ENCODE peak calls at places on chromosomes 12 and 14, in five cellular contexts. O is mammary epithelial cell, Z is AG04450, X is left ventricle myocardium inferior, N is astrocyte of the cerebellum. M is an unnamed sample.

GRCh38 chr12:13097526-13097925 is 5.9 kb downstream of the GSG1 start:
- DNase-seq in O (no peak), Z (no peak), X (peak), N (no peak), M (no peak)

GRCh38 chr14:52974406-52974805 is 23.6 kb upstream of the FERMT2 start:
- DNase-seq in O (no peak), Z (no peak), X (no peak), N (no peak), M (no peak)

GRCh38 chr12:108371801-108372344 is 32.8 kb upstream of the CMKLR1 start:
- DNase-seq in O (no peak), Z (no peak), X (no peak), N (peak), M (no peak)

GRCh38 chr12:110186059-110186458 is 61.9 kb downstream of the IFT81 start:
- DNase-seq in O (no peak), Z (no peak), X (no peak), N (no peak), M (no peak)

GRCh38 chr14:32468955-32469354 is 139.9 kb downstream of the AKAP6 start:
- DNase-seq in O (peak), Z (no peak), X (no peak), N (peak), M (no peak)

GRCh38 chr12:108430245-108430644 is 84.8 kb upstream of the FICD start:
- DNase-seq in O (no peak), Z (no peak), X (no peak), N (no peak), M (no peak)

GRCh38 chr12:57621497-57622292 is 10.5 kb downstream of the ARHGEF25 start:
- DNase-seq in O (no peak), Z (no peak), X (peak), N (no peak), M (no peak)

GRCh38 chr12:52581066-52581465 is 7.4 kb upstream of the KRT74 start:
- DNase-seq in O (no peak), Z (no peak), X (no peak), N (no peak), M (peak)

GRCh38 chr14:65035049-65035448 is 48.4 kb downstream of the FNTB start:
- DNase-seq in O (no peak), Z (no peak), X (peak), N (no peak), M (no peak)

GRCh38 chr14:104135121-104135903 is 3.1 kb upstream of the KIF26A start:
- DNase-seq in O (no peak), Z (no peak), X (peak), N (no peak), M (no peak)

GRCh38 chr12:109053382-109054123 is 1.2 kb downstream of the USP30 start:
- DNase-seq in O (peak), Z (no peak), X (no peak), N (no peak), M (no peak)

GRCh38 chr14:20247651-20248246 is 8.7 kb downstream of the OR11H4 start:
- DNase-seq in O (peak), Z (no peak), X (no peak), N (no peak), M (no peak)

GRCh38 chr12:13024151-13024946 is 19.8 kb upstream of the FAM234B start:
- DNase-seq in O (no peak), Z (no peak), X (no peak), N (no peak), M (no peak)

GRCh38 chr12:96073346-96074336 is 38.3 kb upstream of the LTA4H start:
- DNase-seq in O (peak), Z (no peak), X (no peak), N (no peak), M (no peak)

GRCh38 chr14:93426750-93427149 is 4.0 kb upstream of the UNC79 start:
- DNase-seq in O (no peak), Z (no peak), X (no peak), N (no peak), M (no peak)

GRCh38 chr14:93430889-93431670 is at the start of gene UNC79:
- DNase-seq in O (no peak), Z (no peak), X (no peak), N (no peak), M (no peak)

DNA sequence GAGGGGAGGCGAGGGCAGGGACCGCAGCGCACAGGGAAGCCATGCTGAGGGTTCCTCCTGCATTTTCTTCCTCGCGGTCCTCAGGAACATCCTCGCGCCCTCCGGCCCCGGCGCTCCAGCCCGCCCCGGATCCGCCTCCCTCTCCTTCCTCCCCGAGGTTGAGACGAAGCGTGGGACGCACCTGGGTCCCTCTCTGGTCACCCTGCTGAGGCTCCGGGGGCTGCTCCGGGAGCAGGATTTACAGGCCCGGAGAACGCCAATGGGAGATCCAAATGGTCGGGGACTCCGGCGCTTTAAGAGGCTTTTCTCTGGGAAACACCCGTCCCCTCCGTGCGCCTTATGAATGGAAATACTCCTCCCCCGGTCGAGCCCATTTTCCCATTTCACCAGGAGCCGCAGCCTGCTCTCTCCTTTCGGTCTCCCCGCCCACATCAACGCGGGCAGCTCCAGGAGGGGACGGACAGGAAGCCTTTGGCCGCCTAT is 379 bp upstream of the UNC79 start:
- DNase-seq in O (no peak), Z (no peak), X (no peak), N (no peak), M (no peak)
- TF ChIP-seq CTCF in O (no peak), Z (no peak), X (no peak), N (no peak), M (no peak)

DNA sequence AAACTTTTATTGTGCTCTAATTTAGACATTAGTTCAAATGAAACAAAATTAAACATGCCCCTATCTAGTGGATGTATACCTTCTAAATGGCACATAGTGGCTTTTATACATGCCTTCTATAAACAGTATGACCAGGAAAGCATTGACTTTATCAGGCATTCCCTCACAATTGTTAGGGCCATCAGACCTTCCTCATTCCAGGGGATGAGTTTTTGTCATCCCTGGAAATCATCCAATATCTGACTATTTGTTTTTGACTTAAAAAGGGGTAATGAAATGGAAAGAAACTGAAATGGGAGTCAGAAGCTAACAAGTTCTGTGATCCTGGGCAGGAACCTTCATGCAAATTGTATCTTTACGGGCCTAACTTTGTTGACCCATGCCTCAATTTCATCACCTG is 58.0 kb downstream of the BICDL1 start:
- DNase-seq in O (no peak), Z (no peak), X (no peak), N (no peak), M (no peak)
- TF ChIP-seq CTCF in O (no peak), Z (no peak), X (no peak), N (no peak), M (no peak)

GRCh38 chr12:81797100-81797499 is 38.0 kb upstream of the PPFIA2 start:
- DNase-seq in O (peak), Z (no peak), X (no peak), N (no peak), M (no peak)
- TF ChIP-seq CTCF in O (peak), Z (peak), X (no peak), N (peak), M (peak)

GRCh38 chr14:95609398-95609990 is 74.6 kb downstream of the GLRX5 start:
- DNase-seq in O (peak), Z (no peak), X (no peak), N (no peak), M (no peak)
- TF ChIP-seq CTCF in O (peak), Z (peak), X (peak), N (peak), M (no peak)

GRCh38 chr14:73718742-73719251 is 4.6 kb upstream of the PNMA1 start:
- DNase-seq in O (no peak), Z (no peak), X (no peak), N (no peak), M (no peak)
- TF ChIP-seq CTCF in O (no peak), Z (no peak), X (no peak), N (no peak), M (no peak)

DNA sequence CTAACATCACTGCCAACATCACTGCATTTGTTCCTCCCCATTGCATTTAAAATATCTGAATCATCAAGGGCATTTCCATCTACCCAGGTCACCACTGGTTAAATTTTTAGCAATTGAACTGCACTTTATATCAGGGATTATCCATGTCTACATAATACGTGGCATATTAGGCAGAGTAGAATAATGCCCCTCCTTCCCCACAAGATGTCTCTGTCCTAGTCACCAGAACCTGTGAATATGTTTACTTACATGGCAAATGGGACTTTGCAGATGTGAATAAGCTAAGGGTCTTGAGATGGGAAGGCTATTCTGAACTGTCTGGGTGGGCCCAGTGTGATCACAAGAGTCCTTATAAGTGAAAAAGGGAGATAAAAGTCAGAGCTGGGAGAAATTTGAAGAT is 181.7 kb upstream of the ARID2 start:
- DNase-seq in O (no peak), Z (no peak), X (no peak), N (no peak), M (no peak)
- TF ChIP-seq CTCF in O (no peak), Z (no peak), X (no peak), N (peak), M (no peak)